ENCODE peak calls at places on chromosomes 12 and 14, in five cellular contexts. C is glutamatergic neuron, I is A549, Q is ovary, W is BJ. U is an unnamed sample.

GRCh38 chr12:65505321-65506121 is 227.0 kb downstream of the MSRB3 start:
- DNase-seq in C (no peak), Q (no peak), I (no peak), W (no peak), U (no peak)

GRCh38 chr12:80400591-80400991 is 43.4 kb upstream of the PTPRQ start:
- DNase-seq in C (peak), Q (no peak), W (no peak), I (no peak), U (no peak)

GRCh38 chr14:69685716-69686115 is 74.3 kb downstream of the SUSD6 start:
- DNase-seq in C (no peak), I (no peak), Q (peak), W (no peak), U (peak)

GRCh38 chr14:77660754-77661153 is 44.3 kb upstream of the SPTLC2 start:
- DNase-seq in Q (no peak), W (no peak), I (no peak), C (no peak), U (no peak)

GRCh38 chr12:103742349-103742784 is 98.7 kb downstream of the NT5DC3 start:
- DNase-seq in C (no peak), Q (no peak), I (no peak), W (peak), U (peak)

GRCh38 chr14:71403673-71404072 is 496.4 kb downstream of the PCNX1 start:
- DNase-seq in W (no peak), C (no peak), I (no peak), Q (no peak), U (no peak)

GRCh38 chr14:39827901-39828655 is 395.8 kb upstream of the FBXO33 start:
- DNase-seq in C (no peak), I (no peak), W (no peak), Q (no peak), U (no peak)

GRCh38 chr12:113609692-113610469 is 138.2 kb upstream of the LHX5 start:
- DNase-seq in I (no peak), Q (no peak), W (no peak), C (peak), U (no peak)

GRCh38 chr14:21070083-21070609 is at the start of gene ARHGEF40:
- DNase-seq in I (peak), W (no peak), C (peak), Q (no peak), U (peak)

GRCh38 chr12:66692170-66692569 is 13.3 kb upstream of the GRIP1 start:
- DNase-seq in C (no peak), I (no peak), W (no peak), Q (no peak), U (no peak)

GRCh38 chr14:49945448-49946319 is 52.8 kb downstream of the ARF6 start:
- DNase-seq in I (no peak), W (no peak), C (no peak), Q (no peak), U (no peak)

GRCh38 chr12:75404231-75404630 is 13.3 kb downstream of the GLIPR1L2 start:
- DNase-seq in W (no peak), Q (no peak), I (no peak), C (no peak), U (no peak)

DNA sequence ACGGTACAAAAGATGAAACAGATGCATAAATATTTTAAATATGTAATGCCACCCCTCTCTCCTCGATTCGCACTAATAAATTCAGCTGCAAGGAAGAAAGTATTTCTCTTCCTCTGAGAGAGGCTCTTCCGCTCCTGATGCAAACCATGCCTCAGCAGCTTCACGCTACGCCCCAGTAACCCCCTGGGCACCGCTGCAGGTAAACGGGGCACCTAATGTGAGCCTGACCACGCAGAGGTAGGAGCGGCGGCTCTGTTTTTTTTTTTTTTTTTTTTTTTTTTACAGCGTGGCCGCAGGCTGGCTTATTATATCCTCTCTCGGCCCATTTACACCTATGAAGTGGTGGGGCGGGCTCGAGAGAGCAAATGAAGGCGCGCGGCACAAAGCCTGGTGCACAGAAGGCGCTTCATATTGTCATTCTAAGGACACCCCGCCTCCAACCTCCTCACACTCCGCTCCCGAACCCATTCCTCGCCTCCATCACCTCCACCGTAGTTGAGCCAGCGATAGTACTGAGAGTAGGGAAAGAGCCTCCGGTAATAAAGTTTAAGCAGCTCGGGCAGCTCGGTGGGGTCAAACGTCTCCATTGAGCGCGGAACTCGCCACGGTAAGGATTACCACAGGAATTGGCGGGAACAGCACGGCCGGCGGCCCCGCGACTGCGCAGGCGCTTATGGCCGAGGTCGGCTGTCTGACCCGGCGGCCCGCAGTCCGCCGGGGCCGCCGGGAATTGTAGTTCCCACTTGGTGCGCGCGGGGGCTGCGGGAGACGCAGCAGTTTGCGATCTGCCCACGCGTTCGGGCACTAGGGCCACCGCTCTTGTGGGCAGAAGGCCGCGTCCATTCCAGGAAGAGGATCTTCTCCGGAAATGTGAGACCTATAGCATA is at the start of gene PRIM1:
- DNase-seq in I (peak), Q (peak), C (peak), W (no peak), U (peak)
- TF ChIP-seq CTCF in I (no peak), Q (peak), C (peak), W (peak), U (no peak)

GRCh38 chr12:53968214-53969127 is 4.5 kb upstream of the HOXC11 start:
- DNase-seq in W (no peak), Q (no peak), C (no peak), I (no peak), U (no peak)

GRCh38 chr12:53965251-53966069 is 7.5 kb upstream of the HOXC11 start:
- DNase-seq in W (no peak), Q (no peak), C (no peak), I (no peak), U (no peak)

GRCh38 chr12:53966385-53967133 is 6.4 kb upstream of the HOXC11 start:
- DNase-seq in W (no peak), Q (no peak), C (no peak), I (no peak), U (no peak)

GRCh38 chr12:53966070-53966384 is 6.9 kb upstream of the HOXC11 start:
- DNase-seq in I (no peak), Q (no peak), C (no peak), W (no peak), U (no peak)

GRCh38 chr12:53967451-53968059 is 5.4 kb upstream of the HOXC11 start:
- DNase-seq in I (no peak), C (no peak), W (no peak), Q (no peak), U (no peak)
- TF ChIP-seq CTCF in I (no peak), C (no peak), W (peak), Q (no peak), U (no peak)

GRCh38 chr14:102182901-102183619 is 43.4 kb downstream of the WDR20 start:
- DNase-seq in Q (no peak), C (no peak), W (no peak), I (no peak), U (peak)

GRCh38 chr14:102185360-102185759 is 45.7 kb downstream of the WDR20 start:
- DNase-seq in I (peak), W (no peak), Q (no peak), C (no peak), U (no peak)

GRCh38 chr14:102182190-102182589 is 42.5 kb downstream of the WDR20 start:
- DNase-seq in Q (no peak), C (no peak), I (no peak), W (peak), U (no peak)

GRCh38 chr14:102184678-102185040 is 45.0 kb downstream of the WDR20 start:
- DNase-seq in C (peak), I (no peak), W (no peak), Q (no peak), U (no peak)

GRCh38 chr14:102183922-102184677 is 44.4 kb downstream of the WDR20 start:
- DNase-seq in I (no peak), Q (no peak), C (peak), W (no peak), U (no peak)
- TF ChIP-seq CTCF in I (no peak), Q (no peak), C (peak), W (no peak), U (no peak)

GRCh38 chr12:55743967-55744931 is 1.3 kb downstream of the GDF11 start:
- DNase-seq in W (no peak), Q (no peak), C (peak), I (no peak), U (peak)
- TF ChIP-seq CTCF in W (no peak), Q (no peak), C (no peak), I (no peak), U (no peak)

GRCh38 chr12:132262256-132263060 is 66.9 kb downstream of the GALNT9 start:
- DNase-seq in I (no peak), Q (no peak), C (no peak), W (no peak), U (no peak)

GRCh38 chr12:132264086-132265010 is 65.0 kb downstream of the GALNT9 start:
- DNase-seq in W (no peak), Q (no peak), I (no peak), C (no peak), U (no peak)

GRCh38 chr12:132263451-132264065 is 65.8 kb downstream of the GALNT9 start:
- DNase-seq in C (no peak), W (no peak), I (no peak), Q (no peak), U (no peak)

GRCh38 chr12:132261328-132262138 is 67.9 kb downstream of the GALNT9 start:
- DNase-seq in W (no peak), Q (no peak), I (no peak), C (no peak), U (no peak)

DNA sequence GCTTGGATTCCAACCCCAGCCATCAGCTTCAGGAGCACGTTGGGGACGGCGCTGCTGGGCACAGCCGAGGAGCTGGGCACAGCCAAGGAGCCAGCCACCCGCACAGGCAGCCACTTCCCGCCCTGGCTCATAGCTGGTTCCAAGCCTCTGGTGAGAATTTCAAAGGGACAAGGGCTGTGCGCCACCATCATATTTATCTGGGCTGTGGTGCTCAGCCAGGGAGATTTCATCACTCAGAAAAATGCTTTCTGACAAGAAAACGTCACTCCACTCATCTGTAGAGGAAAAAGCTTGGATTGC is 66.4 kb downstream of the GALNT9 start:
- DNase-seq in Q (no peak), W (no peak), I (no peak), C (no peak), U (no peak)
- TF ChIP-seq CTCF in Q (no peak), W (no peak), I (no peak), C (no peak), U (no peak)

DNA sequence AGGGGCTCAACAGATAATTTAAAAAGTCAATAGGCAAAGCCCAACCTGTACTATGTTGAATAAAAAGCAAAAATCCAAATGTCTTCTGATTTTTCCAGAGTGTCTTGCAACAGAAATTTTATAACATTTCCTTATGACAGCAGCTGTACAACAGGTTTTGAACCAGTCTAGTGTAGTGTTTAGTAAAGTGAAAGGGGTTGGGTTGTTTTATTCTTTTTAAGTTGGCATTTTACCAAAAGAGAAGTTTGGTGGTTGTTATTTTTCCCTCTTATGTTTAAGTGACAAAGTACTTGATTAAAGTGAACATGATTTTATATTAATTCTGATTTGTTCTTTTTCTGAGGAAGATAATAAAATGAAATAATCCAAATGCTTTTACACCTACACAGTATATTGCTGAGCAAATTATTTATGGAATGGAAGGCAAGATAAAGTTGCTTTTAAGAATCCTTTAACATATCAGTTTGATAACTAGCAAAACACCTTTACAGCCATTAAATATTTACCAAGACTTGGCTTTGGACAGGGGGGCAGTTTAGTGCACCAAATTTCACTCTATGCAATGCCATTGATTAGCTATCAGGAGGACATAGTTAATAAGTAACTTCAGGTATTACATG is 128.9 kb downstream of the FOXA1 start:
- DNase-seq in Q (no peak), I (no peak), W (no peak), C (no peak), U (no peak)
- TF ChIP-seq CTCF in Q (no peak), I (no peak), W (no peak), C (no peak), U (no peak)

DNA sequence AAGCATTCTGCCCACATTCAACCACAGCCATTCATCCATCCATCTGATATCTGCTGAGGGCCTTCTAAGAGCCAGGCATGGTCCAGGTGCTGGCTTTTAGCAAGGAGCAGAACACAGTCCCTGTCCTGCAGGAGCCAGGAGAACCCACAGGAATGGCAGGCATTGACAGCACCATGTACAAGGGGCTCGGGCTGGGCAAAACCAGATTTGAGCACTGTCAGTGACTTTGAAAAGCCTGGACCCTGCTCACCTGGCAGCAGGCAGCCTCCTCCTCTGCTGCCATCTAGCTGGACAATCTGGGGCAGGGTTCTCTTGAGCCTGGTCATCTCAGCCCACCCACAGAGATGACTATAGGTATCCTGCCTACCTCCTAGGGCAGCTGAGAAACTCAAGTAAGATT is 136.9 kb downstream of the ZFP36L1 start:
- DNase-seq in C (no peak), I (no peak), Q (peak), W (no peak), U (no peak)
- TF ChIP-seq CTCF in C (no peak), I (peak), Q (peak), W (peak), U (no peak)

GRCh38 chr14:105979446-105979845 is 453.1 kb downstream of the TMEM121 start:
- DNase-seq in W (no peak), C (no peak), Q (no peak), I (no peak), U (no peak)

GRCh38 chr14:105980224-105980623 is 453.8 kb downstream of the TMEM121 start:
- DNase-seq in W (no peak), Q (no peak), C (no peak), I (no peak), U (no peak)

GRCh38 chr14:105971593-105972500 is 445.5 kb downstream of the TMEM121 start:
- DNase-seq in W (no peak), C (no peak), I (no peak), Q (no peak), U (no peak)

GRCh38 chr14:105978618-105979295 is 452.4 kb downstream of the TMEM121 start:
- DNase-seq in W (no peak), C (no peak), Q (no peak), I (no peak), U (no peak)

GRCh38 chr14:105974902-105975301 is 448.5 kb downstream of the TMEM121 start:
- DNase-seq in C (no peak), W (no peak), Q (no peak), I (no peak), U (no peak)
- TF ChIP-seq CTCF in C (no peak), W (no peak), Q (no peak), I (peak), U (no peak)

U was measured in adrenal gland.